ENCODE peak calls at places on chromosomes 2 and 18, in ten cellular contexts. E is brain microvascular endothelial cell; Y is posterior vena cava; I is activated CD4-positive, alpha-beta T cell treated with anti-CD3 and anti-CD28 coated beads, Interleukin-2, amount 10 ng/mL, durations not matched to agents 7 days and 5 days; L is ACHN; J is choroid plexus epithelial cell; R is Daoy; H is T-helper 9 cell; K is stimulated activated CD8-positive, alpha-beta memory T cell treated with anti-CD3 and anti-CD28 coated beads, Interleukin-7, amount 100 ng/mL, for 24 hours; B is activated naive CD8-positive, alpha-beta T cell treated with anti-CD3 and anti-CD28 coated beads, Interleukin-2, amount 10 ng/mL, durations not matched to agents 7 days and 5 days. V is an unnamed sample.
A peak's percentile ranks its signal among the peaks of the same experiment; 100 is the strongest.

GRCh38 chr18:37242091-37242490 is 323.5 kb downstream of the CELF4 start:
- DNase-seq in E (no peak), Y (peak; percentile 46), I (no peak), L (no peak), J (no peak), R (no peak), H (no peak), K (no peak), B (no peak), V (no peak)

GRCh38 chr18:62596145-62597005 is 73.5 kb downstream of the ZCCHC2 start:
- DNase-seq in E (no peak), Y (no peak), I (no peak), L (no peak), J (peak; percentile 10), R (peak; percentile 9), H (no peak), K (no peak), B (no peak), V (no peak)

GRCh38 chr2:119315241-119315925 is 51.3 kb downstream of the C2orf76 start:
- DNase-seq in E (no peak), Y (no peak), I (no peak), L (no peak), J (peak; percentile 21), R (no peak), H (no peak), K (no peak), B (no peak), V (no peak)

GRCh38 chr18:6118080-6118479 is 222.8 kb upstream of the TMEM200C start:
- DNase-seq in E (no peak), Y (no peak), I (no peak), L (no peak), J (no peak), R (no peak), H (no peak), K (no peak), B (no peak), V (no peak)

GRCh38 chr2:141557329-141558098 is 573.3 kb downstream of the LRP1B start:
- DNase-seq in E (peak; percentile 82), Y (no peak), I (no peak), L (peak; percentile 53), J (peak; percentile 98), R (peak; percentile 62), H (no peak), K (no peak), B (no peak), V (no peak)

GRCh38 chr18:3675446-3675845 is 225.5 kb downstream of the TGIF1 start:
- DNase-seq in E (no peak), Y (no peak), I (no peak), L (peak; percentile 90), J (no peak), R (peak; percentile 55), H (no peak), K (no peak), B (no peak), V (no peak)

GRCh38 chr2:219570194-219570923 is 980 bp downstream of the OBSL1 start:
- DNase-seq in E (no peak), Y (no peak), I (no peak), L (peak; percentile 45), J (no peak), R (peak; percentile 40), H (no peak), K (no peak), B (no peak), V (peak; percentile 83)

GRCh38 chr2:170505631-170506270 is 209.4 kb upstream of the SP5 start:
- DNase-seq in E (peak; percentile 9), Y (peak; percentile 89), I (peak; percentile 10), L (no peak), J (peak; percentile 76), R (no peak), H (no peak), K (no peak), B (no peak), V (peak; percentile 81)

GRCh38 chr2:96835830-96836229 is 8.0 kb downstream of the ANKRD23 start:
- DNase-seq in E (no peak), Y (no peak), I (no peak), L (no peak), J (no peak), R (no peak), H (no peak), K (no peak), B (no peak), V (no peak)

GRCh38 chr2:228848638-228849037 is 422.4 kb downstream of the PID1 start:
- DNase-seq in E (no peak), Y (no peak), I (no peak), L (no peak), J (no peak), R (no peak), H (no peak), K (no peak), B (no peak), V (no peak)

GRCh38 chr2:43318791-43319190 is 92.4 kb upstream of the ZFP36L2 start:
- DNase-seq in E (no peak), Y (no peak), I (no peak), L (no peak), J (peak; percentile 68), R (no peak), H (no peak), K (no peak), B (no peak), V (no peak)

GRCh38 chr2:68971591-68972231 is 2.7 kb upstream of the GKN1 start:
- DNase-seq in E (peak; percentile 96), Y (no peak), I (no peak), L (peak; percentile 96), J (peak; percentile 93), R (peak; percentile 90), H (no peak), K (no peak), B (no peak), V (no peak)

GRCh38 chr2:15096873-15097272 is 464.3 kb downstream of the NBAS start:
- DNase-seq in E (no peak), Y (no peak), I (no peak), L (no peak), J (no peak), R (no peak), H (no peak), K (no peak), B (no peak), V (no peak)

GRCh38 chr2:235091983-235092382 is 140.2 kb downstream of the SH3BP4 start:
- DNase-seq in E (no peak), Y (peak; percentile 66), I (no peak), L (no peak), J (no peak), R (no peak), H (no peak), K (no peak), B (no peak), V (no peak)

GRCh38 chr18:54774971-54775665 is 53.2 kb upstream of the RAB27B start:
- DNase-seq in E (no peak), Y (no peak), I (no peak), L (no peak), J (no peak), R (no peak), H (no peak), K (no peak), B (no peak), V (no peak)

GRCh38 chr2:145323512-145323911 is 803.6 kb upstream of the ZEB2 start:
- DNase-seq in E (no peak), Y (no peak), I (peak; percentile 20), L (no peak), J (peak; percentile 16), R (peak; percentile 21), H (no peak), K (no peak), B (no peak), V (no peak)